ENCODE peak calls at places on chromosomes 3 and 15, in five cellular contexts. T is endodermal cell; X is WERI-Rb-1; B is Daoy; Q is activated CD8-positive, alpha-beta memory T cell treated with anti-CD3 and anti-CD28 coated beads, Interleukin-2, amount 50 U/mL, for 4 hours. F is an unnamed sample.

GRCh38 chr15:27619204-27619603 is 479.9 kb downstream of the OCA2 start:
- DNase-seq in T (no peak), X (no peak), B (no peak), Q (no peak), F (no peak)

GRCh38 chr3:171165499-171165921 is 139.0 kb upstream of the SLC2A2 start:
- DNase-seq in T (peak; percentile 57), X (no peak), B (no peak), Q (no peak), F (no peak)

GRCh38 chr3:54826255-54826691 is 101.6 kb downstream of the LRTM1 start:
- DNase-seq in T (no peak), X (no peak), B (peak; percentile 14), Q (no peak), F (no peak)

GRCh38 chr15:57355259-57355658 is 21.0 kb upstream of the CGNL1 start:
- DNase-seq in T (peak; percentile 79), X (no peak), B (no peak), Q (no peak), F (no peak)

GRCh38 chr3:177211503-177212277 is 14.4 kb upstream of the TBL1XR1 start:
- DNase-seq in T (no peak), X (no peak), B (no peak), Q (no peak), F (no peak)

GRCh38 chr15:40330368-40330836 is 6.9 kb downstream of the INAFM2 start:
- DNase-seq in T (no peak), X (no peak), B (peak; percentile 18), Q (no peak), F (peak; percentile 66)

GRCh38 chr15:50418041-50418583 is 6.1 kb upstream of the USP8 start:
- DNase-seq in T (no peak), X (no peak), B (peak; percentile 51), Q (no peak), F (no peak)

GRCh38 chr3:72329354-72329753 is 518.9 kb downstream of the SHQ1 start:
- DNase-seq in T (no peak), X (no peak), B (no peak), Q (no peak), F (peak; percentile 73)

GRCh38 chr3:41338276-41338675 is 139.0 kb downstream of the CTNNB1 start:
- DNase-seq in T (no peak), X (no peak), B (no peak), Q (no peak), F (no peak)

GRCh38 chr3:56887402-56888025 is 85.8 kb upstream of the ARHGEF3 start:
- DNase-seq in T (no peak), X (no peak), B (no peak), Q (no peak), F (no peak)

GRCh38 chr15:74315626-74316025 is 51.8 kb downstream of the CYP11A1 start:
- DNase-seq in T (no peak), X (no peak), B (peak; percentile 61), Q (no peak), F (no peak)

GRCh38 chr3:153273767-153274443 is 111.9 kb downstream of the RAP2B start:
- DNase-seq in T (no peak), X (no peak), B (no peak), Q (no peak), F (no peak)

GRCh38 chr3:197371521-197372075 is 73.2 kb upstream of the DLG1 start:
- DNase-seq in T (no peak), X (peak; percentile 54), B (no peak), Q (no peak), F (peak; percentile 30)

GRCh38 chr3:13150624-13151023 is 77.4 kb upstream of the IQSEC1 start:
- DNase-seq in T (peak; percentile 28), X (peak; percentile 3), B (no peak), Q (no peak), F (no peak)

GRCh38 chr3:103295974-103296570 is 861.3 kb downstream of the ZPLD1 start:
- DNase-seq in T (no peak), X (no peak), B (no peak), Q (no peak), F (peak; percentile 27)

F was measured in SK-N-DZ.